ENCODE peak calls at places on chromosomes 13 and 19, in nine cellular contexts. Q is thoracic aorta, I is adrenal gland, E is left lung, S is IMR-90, M is tibial nerve, U is tibial artery, K is aorta, O is ovary. F is an unnamed sample.

GRCh38 chr13:21671793-21672680 is 1.2 kb downstream of the FGF9 start:
- DNase-seq in K (no peak), S (no peak), E (no peak), U (no peak), M (no peak), I (peak; percentile 32), O (no peak), Q (no peak), F (no peak)

GRCh38 chr19:35742121-35742724 is at the start of gene IGFLR1:
- DNase-seq in M (no peak), E (peak; percentile 73), U (no peak), I (no peak), Q (no peak), K (peak; percentile 76), S (no peak), O (no peak), F (peak; percentile 30)

GRCh38 chr19:13164370-13165090 is 14.3 kb downstream of the IER2 start:
- DNase-seq in O (peak; percentile 54), Q (no peak), U (no peak), M (no peak), S (peak; percentile 61), I (peak; percentile 48), K (peak; percentile 72), E (peak; percentile 63), F (peak; percentile 46)

GRCh38 chr19:46435009-46435408 is 6.3 kb upstream of the PNMA8C start:
- DNase-seq in S (no peak), Q (no peak), E (no peak), I (no peak), O (no peak), K (no peak), M (no peak), U (no peak), F (no peak)

GRCh38 chr13:24629320-24629719 is 50.9 kb upstream of the ATP12A start:
- DNase-seq in U (no peak), M (no peak), I (no peak), S (no peak), Q (no peak), O (no peak), E (no peak), K (no peak), F (no peak)

GRCh38 chr13:56019606-56020005 is 1121.1 kb upstream of the PRR20A start:
- DNase-seq in I (no peak), S (no peak), Q (no peak), M (no peak), O (no peak), U (no peak), K (no peak), E (no peak), F (no peak)

GRCh38 chr19:14977128-14977527 is 2.5 kb downstream of the SLC1A6 start:
- DNase-seq in I (no peak), E (no peak), S (no peak), M (no peak), O (no peak), U (no peak), K (no peak), Q (no peak), F (no peak)

GRCh38 chr19:40932008-40932959 is 50.3 kb upstream of the CYP2A7 start:
- DNase-seq in M (no peak), I (no peak), O (no peak), K (no peak), S (no peak), E (no peak), U (no peak), Q (no peak), F (no peak)

GRCh38 chr13:84187626-84188025 is 305.4 kb upstream of the SLITRK1 start:
- DNase-seq in M (no peak), E (no peak), Q (no peak), S (no peak), K (no peak), O (no peak), U (no peak), I (no peak), F (no peak)

GRCh38 chr13:57653229-57653994 is 21.9 kb downstream of the PCDH17 start:
- DNase-seq in U (no peak), O (no peak), M (no peak), S (no peak), K (no peak), Q (no peak), I (no peak), E (no peak), F (no peak)

GRCh38 chr19:48795055-48795854 is 15.6 kb downstream of the BCAT2 start:
- DNase-seq in E (peak; percentile 93), M (peak; percentile 81), O (peak; percentile 92), S (peak; percentile 92), U (peak; percentile 95), I (peak; percentile 91), Q (peak; percentile 87), K (peak; percentile 96), F (peak; percentile 67)

GRCh38 chr19:33420821-33421220 is 47.3 kb downstream of the CEBPG start:
- DNase-seq in E (no peak), O (no peak), I (no peak), M (no peak), Q (no peak), K (no peak), U (no peak), S (no peak), F (no peak)

GRCh38 chr19:45103625-45104319 is 10.8 kb downstream of the PPP1R37 start:
- DNase-seq in K (no peak), I (no peak), Q (no peak), U (no peak), M (no peak), O (no peak), S (no peak), E (no peak), F (no peak)

GRCh38 chr13:100338265-100338664 is 249.4 kb downstream of the PCCA start:
- DNase-seq in M (no peak), S (no peak), E (no peak), O (no peak), K (no peak), U (no peak), Q (no peak), I (no peak), F (no peak)

GRCh38 chr13:95652244-95652764 is 7.8 kb upstream of the DZIP1 start:
- DNase-seq in E (no peak), Q (no peak), S (no peak), K (no peak), O (no peak), I (no peak), U (no peak), M (no peak), F (no peak)

DNA sequence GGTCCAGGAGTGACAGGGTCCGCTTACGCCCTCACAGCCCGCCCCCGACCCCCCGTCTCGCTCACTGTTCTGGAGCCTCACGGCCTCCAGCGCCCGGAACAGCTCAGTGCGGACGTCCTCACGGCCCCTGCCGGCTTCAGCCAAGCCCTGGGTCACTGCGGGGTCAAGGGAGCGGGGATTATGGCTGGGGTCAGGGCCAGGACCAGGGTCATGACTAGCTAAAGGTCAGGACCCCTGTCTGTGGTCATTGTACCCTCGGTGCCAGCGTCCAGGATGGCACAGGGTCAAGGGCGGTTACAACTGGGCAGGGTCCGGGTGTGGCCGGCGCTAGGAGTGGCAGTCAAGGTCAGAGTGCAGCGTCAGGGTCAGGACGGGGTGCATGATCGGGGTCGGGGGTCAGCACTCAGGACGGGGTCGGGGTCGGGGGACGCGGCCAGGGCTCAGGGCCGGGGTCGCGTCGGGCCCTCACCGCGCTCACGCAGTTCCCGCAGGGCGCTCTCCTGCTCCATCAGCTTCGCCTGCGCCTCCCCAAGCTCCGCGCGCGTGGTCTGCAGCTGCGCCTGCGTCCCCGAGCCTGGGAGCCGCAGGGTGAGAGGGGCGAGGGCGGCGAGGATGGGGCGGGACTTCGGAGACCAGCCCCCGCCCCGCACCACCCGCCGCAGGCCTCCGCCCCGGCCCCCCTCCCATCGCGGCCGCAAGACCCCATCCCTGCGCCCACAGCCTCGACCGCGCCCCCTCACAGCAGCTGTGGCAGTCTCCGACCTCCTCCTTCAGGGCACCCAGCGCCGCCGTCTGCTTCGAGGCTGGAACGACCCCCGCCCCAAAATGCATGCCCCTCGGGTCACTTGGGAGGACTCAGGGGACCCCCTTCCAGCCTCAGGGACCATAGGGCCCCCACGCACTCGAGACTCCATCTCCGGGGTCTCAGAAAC is 1.4 kb downstream of the CLEC4G start:
- DNase-seq in E (no peak), S (no peak), I (no peak), O (no peak), K (no peak), M (no peak), Q (no peak), U (no peak), F (no peak)
- H3K9me3 ChIP-seq in E (no peaks in the 10 kb centered on the region), S (no peaks in the 10 kb centered on the region), I (no peaks in the 10 kb centered on the region), O (no peaks in the 10 kb centered on the region), K (no peaks in the 10 kb centered on the region), M (no peaks in the 10 kb centered on the region), Q (no peaks in the 10 kb centered on the region), U (no peaks in the 10 kb centered on the region), F (no peaks in the 10 kb centered on the region)

DNA sequence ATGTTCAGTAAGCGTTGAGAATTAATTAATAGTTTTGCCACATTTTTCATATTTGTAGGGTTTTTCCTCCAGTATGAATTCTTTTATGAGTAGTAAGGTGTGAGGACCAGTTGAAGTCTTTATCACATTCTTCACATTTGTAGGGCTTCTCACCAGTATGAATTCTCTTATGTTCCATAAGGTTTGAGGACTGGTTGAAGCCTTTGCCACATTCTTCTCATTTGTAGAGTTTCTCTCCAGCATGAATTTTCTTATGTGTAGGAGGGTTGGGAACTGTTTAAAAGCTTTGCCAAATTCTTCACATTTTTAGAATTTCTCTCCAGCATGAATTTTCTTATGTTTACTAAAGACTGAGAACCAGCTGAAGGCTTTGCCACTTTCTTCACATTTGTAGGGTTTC is 40.3 kb downstream of the ZNF208 start:
- DNase-seq in U (no peak), E (no peak), I (no peak), Q (no peak), K (no peak), O (no peak), M (no peak), S (no peak), F (no peak)
- H3K9me3 ChIP-seq in U (no peaks in the 10 kb centered on the region), E (peaks cover 100% of the 10 kb centered on the region), I (peaks cover 52% of the 10 kb centered on the region), Q (peaks cover 98% of the 10 kb centered on the region), K (peaks cover 3% of the 10 kb centered on the region), O (peaks cover 3% of the 10 kb centered on the region), M (peaks cover 47% of the 10 kb centered on the region), S (peaks cover 2% of the 10 kb centered on the region), F (peaks cover 12% of the 10 kb centered on the region)

GRCh38 chr13:90254437-90254836 is 1093.0 kb upstream of the MIR17HG start:
- DNase-seq in S (no peak), O (no peak), E (no peak), I (no peak), K (no peak), M (no peak), Q (no peak), U (no peak), F (no peak)
- H3K9me3 ChIP-seq in S (peaks cover 9% of the 10 kb centered on the region), O (no peaks in the 10 kb centered on the region), E (peaks cover 27% of the 10 kb centered on the region), I (no peaks in the 10 kb centered on the region), K (no peaks in the 10 kb centered on the region), M (peaks cover 4% of the 10 kb centered on the region), Q (no peaks in the 10 kb centered on the region), U (no peaks in the 10 kb centered on the region), F (no peaks in the 10 kb centered on the region)

DNA sequence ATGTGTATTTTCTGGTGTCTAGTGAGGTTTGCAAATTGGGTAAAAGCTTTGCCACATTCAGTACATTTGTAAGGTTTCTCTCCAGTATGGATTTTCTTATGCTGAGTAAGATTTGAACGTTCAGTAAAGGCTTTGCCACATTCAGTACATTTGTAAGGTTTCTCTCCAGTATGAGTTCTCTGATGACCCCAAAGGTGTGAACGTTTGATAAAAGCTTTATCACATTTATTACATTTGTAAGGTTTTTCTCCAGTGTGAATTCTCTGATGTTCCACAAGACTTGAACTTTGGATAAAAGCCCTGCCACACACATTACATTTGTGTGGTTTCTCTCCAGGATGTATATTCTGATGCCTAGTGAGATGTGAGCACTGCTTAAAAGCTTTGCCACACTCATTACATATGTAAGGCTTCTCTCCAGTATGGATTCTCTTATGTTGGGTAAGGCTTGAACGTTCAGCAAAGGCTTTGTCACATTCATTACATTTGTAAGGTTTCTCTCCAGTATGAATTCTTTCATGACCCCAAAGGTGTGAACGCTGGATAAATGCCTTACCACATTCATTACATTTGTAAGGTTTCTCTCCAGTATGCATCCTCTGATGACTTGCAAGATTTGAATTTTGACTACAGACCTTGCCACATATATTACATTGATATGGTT is 17.4 kb downstream of the ZNF677 start:
- DNase-seq in U (no peak), M (no peak), E (no peak), K (no peak), S (no peak), Q (no peak), I (no peak), O (no peak), F (no peak)
- H3K9me3 ChIP-seq in U (peaks cover 25% of the 10 kb centered on the region), M (peaks cover 95% of the 10 kb centered on the region), E (peaks cover 100% of the 10 kb centered on the region), K (peaks cover 19% of the 10 kb centered on the region), S (peaks cover 51% of the 10 kb centered on the region), Q (peaks cover 98% of the 10 kb centered on the region), I (peaks cover 91% of the 10 kb centered on the region), O (peaks cover 52% of the 10 kb centered on the region), F (peaks cover 20% of the 10 kb centered on the region)